ENCODE peak calls at places on chromosomes 3 and 15, in six cellular contexts. One of them, this sample, is unnamed.

GRCh38 chr15:73017987-73018386 is 34.3 kb upstream of the NEO1 start:
- DNase-seq in CD4-positive, alpha-beta memory T cell: no peak
- DNase-seq in OCI-LY7: no peak
- DNase-seq in esophagus squamous epithelium: no peak
- DNase-seq in transverse colon: no peak
- DNase-seq in tibial nerve: no peak
- DNase-seq in this sample: no peak

GRCh38 chr15:42687740-42688139 is 49.2 kb downstream of the CDAN1 start:
- DNase-seq in tibial nerve: no peak
- DNase-seq in esophagus squamous epithelium: no peak
- DNase-seq in CD4-positive, alpha-beta memory T cell: no peak
- DNase-seq in OCI-LY7: no peak
- DNase-seq in transverse colon: no peak
- DNase-seq in this sample: no peak

GRCh38 chr3:35648347-35648746 is 9.0 kb downstream of the ARPP21 start:
- DNase-seq in CD4-positive, alpha-beta memory T cell: no peak
- DNase-seq in OCI-LY7: no peak
- DNase-seq in esophagus squamous epithelium: no peak
- DNase-seq in transverse colon: no peak
- DNase-seq in tibial nerve: no peak
- DNase-seq in this sample: no peak

GRCh38 chr3:41411065-41411464 is 211.8 kb downstream of the CTNNB1 start:
- DNase-seq in OCI-LY7: no peak
- DNase-seq in esophagus squamous epithelium: no peak
- DNase-seq in tibial nerve: no peak
- DNase-seq in transverse colon: no peak
- DNase-seq in CD4-positive, alpha-beta memory T cell: no peak
- DNase-seq in this sample: no peak

GRCh38 chr15:76905855-76906254 is 715 bp upstream of the SCAPER start:
- DNase-seq in esophagus squamous epithelium: no peak
- DNase-seq in tibial nerve: no peak
- DNase-seq in OCI-LY7: no peak
- DNase-seq in CD4-positive, alpha-beta memory T cell: no peak
- DNase-seq in transverse colon: no peak
- DNase-seq in this sample: no peak

GRCh38 chr3:33919312-33919711 is 120.9 kb downstream of the PDCD6IP start:
- DNase-seq in CD4-positive, alpha-beta memory T cell: no peak
- DNase-seq in esophagus squamous epithelium: no peak
- DNase-seq in OCI-LY7: no peak
- DNase-seq in transverse colon: no peak
- DNase-seq in tibial nerve: no peak
- DNase-seq in this sample: peak; percentile 4

GRCh38 chr3:101229681-101230080 is 90.7 kb downstream of the IMPG2 start:
- DNase-seq in tibial nerve: no peak
- DNase-seq in esophagus squamous epithelium: no peak
- DNase-seq in CD4-positive, alpha-beta memory T cell: no peak
- DNase-seq in transverse colon: no peak
- DNase-seq in OCI-LY7: no peak
- DNase-seq in this sample: no peak

GRCh38 chr15:22263738-22264137 is 183.4 kb downstream of the OR4M2 start:
- DNase-seq in CD4-positive, alpha-beta memory T cell: no peak
- DNase-seq in tibial nerve: no peak
- DNase-seq in transverse colon: no peak
- DNase-seq in OCI-LY7: no peak
- DNase-seq in esophagus squamous epithelium: no peak
- DNase-seq in this sample: no peak

GRCh38 chr3:147409143-147410121 is at the start of gene ZIC1:
- DNase-seq in tibial nerve: no peak
- DNase-seq in CD4-positive, alpha-beta memory T cell: no peak
- DNase-seq in esophagus squamous epithelium: no peak
- DNase-seq in OCI-LY7: no peak
- DNase-seq in transverse colon: no peak
- DNase-seq in this sample: no peak

GRCh38 chr3:133476971-133477375 is 77.1 kb downstream of the BFSP2 start:
- DNase-seq in CD4-positive, alpha-beta memory T cell: no peak
- DNase-seq in esophagus squamous epithelium: no peak
- DNase-seq in tibial nerve: no peak
- DNase-seq in transverse colon: no peak
- DNase-seq in OCI-LY7: peak; percentile 72
- DNase-seq in this sample: no peak

GRCh38 chr3:14423197-14423743 is 20.9 kb downstream of the SLC6A6 start:
- DNase-seq in OCI-LY7: no peak
- DNase-seq in transverse colon: peak; percentile 58
- DNase-seq in esophagus squamous epithelium: no peak
- DNase-seq in tibial nerve: no peak
- DNase-seq in CD4-positive, alpha-beta memory T cell: no peak
- DNase-seq in this sample: no peak

GRCh38 chr15:87752250-87752951 is 504.1 kb downstream of the NTRK3 start:
- DNase-seq in esophagus squamous epithelium: no peak
- DNase-seq in transverse colon: no peak
- DNase-seq in tibial nerve: peak; percentile 36
- DNase-seq in CD4-positive, alpha-beta memory T cell: no peak
- DNase-seq in OCI-LY7: no peak
- DNase-seq in this sample: no peak

GRCh38 chr15:34009656-34010055 is 29.3 kb downstream of the AVEN start:
- DNase-seq in esophagus squamous epithelium: no peak
- DNase-seq in OCI-LY7: no peak
- DNase-seq in tibial nerve: no peak
- DNase-seq in CD4-positive, alpha-beta memory T cell: no peak
- DNase-seq in transverse colon: no peak
- DNase-seq in this sample: no peak

GRCh38 chr3:95097493-95097892 is 1034.6 kb downstream of the NSUN3 start:
- DNase-seq in OCI-LY7: no peak
- DNase-seq in esophagus squamous epithelium: no peak
- DNase-seq in CD4-positive, alpha-beta memory T cell: no peak
- DNase-seq in tibial nerve: peak; percentile 16
- DNase-seq in transverse colon: peak; percentile 7
- DNase-seq in this sample: no peak

GRCh38 chr3:64908292-64908691 is 220.5 kb upstream of the ADAMTS9 start:
- DNase-seq in CD4-positive, alpha-beta memory T cell: no peak
- DNase-seq in OCI-LY7: no peak
- DNase-seq in transverse colon: no peak
- DNase-seq in tibial nerve: no peak
- DNase-seq in esophagus squamous epithelium: no peak
- DNase-seq in this sample: no peak

GRCh38 chr15:51793521-51793920 is 35.9 kb upstream of the TMOD3 start:
- DNase-seq in esophagus squamous epithelium: no peak
- DNase-seq in transverse colon: no peak
- DNase-seq in CD4-positive, alpha-beta memory T cell: no peak
- DNase-seq in tibial nerve: peak; percentile 60
- DNase-seq in OCI-LY7: no peak
- DNase-seq in this sample: no peak

GRCh38 chr3:34008191-34008590 is 209.8 kb downstream of the PDCD6IP start:
- DNase-seq in tibial nerve: no peak
- DNase-seq in CD4-positive, alpha-beta memory T cell: no peak
- DNase-seq in OCI-LY7: peak; percentile 39
- DNase-seq in esophagus squamous epithelium: no peak
- DNase-seq in transverse colon: no peak
- DNase-seq in this sample: no peak

GRCh38 chr3:177459397-177459796 is 262.1 kb upstream of the TBL1XR1 start:
- DNase-seq in OCI-LY7: no peak
- DNase-seq in CD4-positive, alpha-beta memory T cell: no peak
- DNase-seq in tibial nerve: peak; percentile 38
- DNase-seq in esophagus squamous epithelium: no peak
- DNase-seq in transverse colon: no peak
- DNase-seq in this sample: no peak

GRCh38 chr15:78059110-78059839 is 18.2 kb downstream of the TBC1D2B start:
- DNase-seq in esophagus squamous epithelium: no peak
- DNase-seq in OCI-LY7: peak; percentile 39
- DNase-seq in tibial nerve: no peak
- DNase-seq in transverse colon: no peak
- DNase-seq in CD4-positive, alpha-beta memory T cell: no peak
- DNase-seq in this sample: no peak

GRCh38 chr3:25573386-25574171 is 91.1 kb downstream of the TOP2B start:
- DNase-seq in transverse colon: no peak
- DNase-seq in tibial nerve: no peak
- DNase-seq in esophagus squamous epithelium: no peak
- DNase-seq in OCI-LY7: no peak
- DNase-seq in CD4-positive, alpha-beta memory T cell: no peak
- DNase-seq in this sample: no peak

GRCh38 chr3:1007890-1008289 is 84.9 kb upstream of the CNTN6 start:
- DNase-seq in CD4-positive, alpha-beta memory T cell: no peak
- DNase-seq in esophagus squamous epithelium: no peak
- DNase-seq in transverse colon: no peak
- DNase-seq in tibial nerve: no peak
- DNase-seq in OCI-LY7: no peak
- DNase-seq in this sample: no peak

GRCh38 chr3:117219296-117219695 is 509.7 kb downstream of the TUSC7 start:
- DNase-seq in transverse colon: no peak
- DNase-seq in OCI-LY7: no peak
- DNase-seq in CD4-positive, alpha-beta memory T cell: no peak
- DNase-seq in esophagus squamous epithelium: no peak
- DNase-seq in tibial nerve: no peak
- DNase-seq in this sample: no peak

GRCh38 chr3:160174621-160175020 is 50.6 kb upstream of the C3orf80 start:
- DNase-seq in CD4-positive, alpha-beta memory T cell: no peak
- DNase-seq in tibial nerve: no peak
- DNase-seq in transverse colon: no peak
- DNase-seq in esophagus squamous epithelium: no peak
- DNase-seq in OCI-LY7: no peak
- DNase-seq in this sample: no peak

GRCh38 chr3:150613034-150613433 is 9.9 kb downstream of the SELENOT start:
- DNase-seq in OCI-LY7: no peak
- DNase-seq in esophagus squamous epithelium: no peak
- DNase-seq in tibial nerve: no peak
- DNase-seq in CD4-positive, alpha-beta memory T cell: no peak
- DNase-seq in transverse colon: no peak
- DNase-seq in this sample: no peak

GRCh38 chr3:16171009-16171408 is 3.5 kb upstream of the GALNT15 start:
- DNase-seq in esophagus squamous epithelium: no peak
- DNase-seq in transverse colon: no peak
- DNase-seq in CD4-positive, alpha-beta memory T cell: no peak
- DNase-seq in OCI-LY7: no peak
- DNase-seq in tibial nerve: no peak
- DNase-seq in this sample: no peak

GRCh38 chr15:87653646-87654045 is 602.9 kb downstream of the NTRK3 start:
- DNase-seq in tibial nerve: no peak
- DNase-seq in CD4-positive, alpha-beta memory T cell: no peak
- DNase-seq in OCI-LY7: no peak
- DNase-seq in esophagus squamous epithelium: no peak
- DNase-seq in transverse colon: no peak
- DNase-seq in this sample: no peak

GRCh38 chr3:195255571-195256501 is 15.1 kb downstream of the XXYLT1 start:
- DNase-seq in transverse colon: no peak
- DNase-seq in OCI-LY7: no peak
- DNase-seq in tibial nerve: no peak
- DNase-seq in CD4-positive, alpha-beta memory T cell: no peak
- DNase-seq in esophagus squamous epithelium: no peak
- DNase-seq in this sample: no peak

GRCh38 chr3:129605593-129606521 is 619 bp downstream of the PLXND1 start:
- DNase-seq in CD4-positive, alpha-beta memory T cell: peak; percentile 54
- DNase-seq in transverse colon: no peak
- DNase-seq in esophagus squamous epithelium: no peak
- DNase-seq in tibial nerve: no peak
- DNase-seq in OCI-LY7: peak; percentile 32
- DNase-seq in this sample: peak; percentile 26

GRCh38 chr3:195001261-195001660 is 269.7 kb downstream of the XXYLT1 start:
- DNase-seq in tibial nerve: no peak
- DNase-seq in transverse colon: no peak
- DNase-seq in OCI-LY7: no peak
- DNase-seq in esophagus squamous epithelium: no peak
- DNase-seq in CD4-positive, alpha-beta memory T cell: no peak
- DNase-seq in this sample: no peak

GRCh38 chr3:23865595-23866396 is 51.0 kb downstream of the NKIRAS1 start:
- DNase-seq in tibial nerve: no peak
- DNase-seq in transverse colon: peak; percentile 22
- DNase-seq in OCI-LY7: peak; percentile 27
- DNase-seq in esophagus squamous epithelium: no peak
- DNase-seq in CD4-positive, alpha-beta memory T cell: no peak
- DNase-seq in this sample: no peak

DNA sequence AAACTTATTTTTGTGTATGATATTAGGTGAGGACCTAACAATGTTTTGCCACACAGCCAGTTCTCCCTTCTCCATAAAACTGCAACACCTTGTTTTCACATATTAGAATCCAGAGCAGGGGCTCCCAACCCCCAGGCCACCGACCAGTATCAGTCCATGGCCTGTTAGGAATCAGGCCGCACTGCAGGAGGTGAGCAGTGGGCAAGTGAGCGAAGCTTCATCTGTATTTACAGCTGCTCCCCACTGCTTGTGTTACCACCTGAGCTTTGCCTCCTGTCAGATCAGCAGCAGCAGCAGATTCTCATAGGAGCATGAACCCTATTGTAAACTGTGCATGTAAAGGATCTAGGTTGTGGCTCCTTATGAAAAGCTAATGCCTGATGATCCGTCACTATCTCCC is 185.9 kb upstream of the NSMCE3 start:
- DNase-seq in transverse colon: no peak
- DNase-seq in OCI-LY7: no peak
- DNase-seq in CD4-positive, alpha-beta memory T cell: no peak
- DNase-seq in esophagus squamous epithelium: no peak
- DNase-seq in tibial nerve: no peak
- DNase-seq in this sample: no peak
- H3K27ac ChIP-seq in transverse colon: no peak overlapping the region
- H3K27ac ChIP-seq in OCI-LY7: no peak overlapping the region
- H3K27ac ChIP-seq in CD4-positive, alpha-beta memory T cell: no peak overlapping the region
- H3K27ac ChIP-seq in esophagus squamous epithelium: no peak overlapping the region
- H3K27ac ChIP-seq in tibial nerve: no peak overlapping the region
- H3K27ac ChIP-seq in this sample: no peak overlapping the region

GRCh38 chr15:100190675-100191074 is 151.1 kb downstream of the ADAMTS17 start:
- DNase-seq in tibial nerve: no peak
- DNase-seq in esophagus squamous epithelium: no peak
- DNase-seq in OCI-LY7: no peak
- DNase-seq in CD4-positive, alpha-beta memory T cell: no peak
- DNase-seq in transverse colon: no peak
- DNase-seq in this sample: no peak
- H3K27ac ChIP-seq in tibial nerve: no peak overlapping the region
- H3K27ac ChIP-seq in esophagus squamous epithelium: no peak overlapping the region
- H3K27ac ChIP-seq in OCI-LY7: peak overlapping the region; percentile 33
- H3K27ac ChIP-seq in CD4-positive, alpha-beta memory T cell: no peak overlapping the region
- H3K27ac ChIP-seq in transverse colon: no peak overlapping the region
- H3K27ac ChIP-seq in this sample: no peak overlapping the region

GRCh38 chr15:30992073-30992363 is 590 bp upstream of the MTMR10 start:
- DNase-seq in OCI-LY7: no peak
- DNase-seq in transverse colon: no peak
- DNase-seq in CD4-positive, alpha-beta memory T cell: no peak
- DNase-seq in esophagus squamous epithelium: no peak
- DNase-seq in tibial nerve: peak; percentile 27
- DNase-seq in this sample: no peak
- H3K27ac ChIP-seq in OCI-LY7: no peak overlapping the region
- H3K27ac ChIP-seq in transverse colon: peak overlapping the region; percentile 99
- H3K27ac ChIP-seq in CD4-positive, alpha-beta memory T cell: peak overlapping the region; percentile 76
- H3K27ac ChIP-seq in esophagus squamous epithelium: peak overlapping the region; percentile 99
- H3K27ac ChIP-seq in tibial nerve: peak overlapping the region; percentile 93
- H3K27ac ChIP-seq in this sample: peak overlapping the region; percentile 90

DNA sequence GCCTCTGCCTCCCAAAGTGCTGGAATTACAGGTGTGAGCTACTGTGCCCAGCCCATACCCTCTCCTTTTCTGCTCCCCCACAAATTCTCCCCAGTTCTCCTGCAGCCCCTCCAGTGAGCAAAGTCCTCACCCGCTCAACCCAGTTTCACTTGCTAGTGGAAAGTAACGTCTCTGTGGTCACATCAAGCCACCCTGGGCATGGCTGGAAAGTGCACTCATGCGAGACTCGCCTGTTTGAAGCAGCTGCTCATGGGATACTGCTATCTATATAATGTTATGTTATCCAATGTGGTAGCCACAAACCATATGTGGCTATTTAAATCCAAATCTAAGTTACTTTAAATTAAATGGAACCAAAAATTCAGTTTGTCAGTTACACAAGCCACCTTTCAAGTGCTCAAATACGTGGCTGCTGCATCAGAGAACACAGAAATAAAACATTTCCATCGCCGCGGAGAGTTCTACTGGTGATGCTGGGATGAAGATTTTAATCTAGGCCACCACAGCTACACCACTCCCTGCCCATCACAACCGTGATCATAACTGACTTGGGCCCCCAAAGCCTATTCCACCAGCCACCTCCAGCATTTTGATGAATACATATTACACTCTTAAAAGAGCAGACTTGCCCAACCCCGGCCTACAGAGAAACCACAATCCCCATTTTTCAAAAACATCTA is 119.4 kb downstream of the LIPC start:
- DNase-seq in CD4-positive, alpha-beta memory T cell: no peak
- DNase-seq in esophagus squamous epithelium: no peak
- DNase-seq in OCI-LY7: peak; percentile 16
- DNase-seq in transverse colon: no peak
- DNase-seq in tibial nerve: no peak
- DNase-seq in this sample: no peak
- H3K27ac ChIP-seq in CD4-positive, alpha-beta memory T cell: no peak overlapping the region
- H3K27ac ChIP-seq in esophagus squamous epithelium: peak overlapping the region; percentile 82
- H3K27ac ChIP-seq in OCI-LY7: no peak overlapping the region
- H3K27ac ChIP-seq in transverse colon: peak overlapping the region; percentile 78
- H3K27ac ChIP-seq in tibial nerve: peak overlapping the region; percentile 87
- H3K27ac ChIP-seq in this sample: peak overlapping the region; percentile 1

This sample was measured in substantia nigra.